ENCODE peak calls at places on chromosomes 3 and 15, in four cellular contexts. Y is osteoblast, B is IMR-90, E is fibroblast of lung. J is an unnamed sample.

GRCh38 chr3:179421500-179421899 is 29.8 kb downstream of the GNB4 start:
- DNase-seq in E (peak; percentile 72), Y (peak; percentile 34), B (peak; percentile 41), J (no peak)

GRCh38 chr15:72175186-72176044 is 22.2 kb downstream of the GRAMD2A start:
- DNase-seq in B (no peak), E (no peak), Y (peak; percentile 4), J (no peak)

GRCh38 chr3:43432462-43432861 is 146.1 kb downstream of the SNRK start:
- DNase-seq in B (no peak), Y (no peak), E (no peak), J (no peak)

GRCh38 chr15:57227899-57228298 is 148.4 kb upstream of the CGNL1 start:
- DNase-seq in E (peak; percentile 82), Y (no peak), B (peak; percentile 73), J (peak; percentile 92)

GRCh38 chr3:153163349-153164008 is 1.5 kb downstream of the RAP2B start:
- DNase-seq in E (peak; percentile 48), Y (no peak), B (peak; percentile 29), J (peak; percentile 39)

GRCh38 chr3:162367443-162368132 is 871.0 kb downstream of the OTOL1 start:
- DNase-seq in B (peak; percentile 61), Y (no peak), E (peak; percentile 82), J (no peak)

GRCh38 chr3:147945968-147946519 is 536.9 kb downstream of the ZIC1 start:
- DNase-seq in B (peak; percentile 95), E (peak; percentile 95), Y (peak; percentile 86), J (peak; percentile 91)

GRCh38 chr3:111577798-111578685 is 17.1 kb downstream of the ZBED2 start:
- DNase-seq in Y (peak; percentile 90), B (peak; percentile 93), E (peak; percentile 67), J (peak; percentile 76)

GRCh38 chr3:184110316-184110725 is 13.5 kb downstream of the HTR3E start:
- DNase-seq in E (peak; percentile 28), B (peak; percentile 79), Y (no peak), J (peak; percentile 51)

GRCh38 chr3:101962055-101962454 is 112.7 kb downstream of the NFKBIZ start:
- DNase-seq in Y (no peak), B (peak; percentile 59), E (peak; percentile 18), J (peak; percentile 88)

GRCh38 chr3:196076721-196077120 is 5.2 kb downstream of the TFRC start:
- DNase-seq in Y (no peak), B (no peak), E (no peak), J (no peak)

GRCh38 chr15:93058128-93058527 is 30.9 kb downstream of the RGMA start:
- DNase-seq in Y (no peak), E (no peak), B (no peak), J (no peak)
- H3K4me2 ChIP-seq in Y (no peak overlapping the region), E (no peak overlapping the region), B (no peak overlapping the region), J (no peak overlapping the region)

DNA sequence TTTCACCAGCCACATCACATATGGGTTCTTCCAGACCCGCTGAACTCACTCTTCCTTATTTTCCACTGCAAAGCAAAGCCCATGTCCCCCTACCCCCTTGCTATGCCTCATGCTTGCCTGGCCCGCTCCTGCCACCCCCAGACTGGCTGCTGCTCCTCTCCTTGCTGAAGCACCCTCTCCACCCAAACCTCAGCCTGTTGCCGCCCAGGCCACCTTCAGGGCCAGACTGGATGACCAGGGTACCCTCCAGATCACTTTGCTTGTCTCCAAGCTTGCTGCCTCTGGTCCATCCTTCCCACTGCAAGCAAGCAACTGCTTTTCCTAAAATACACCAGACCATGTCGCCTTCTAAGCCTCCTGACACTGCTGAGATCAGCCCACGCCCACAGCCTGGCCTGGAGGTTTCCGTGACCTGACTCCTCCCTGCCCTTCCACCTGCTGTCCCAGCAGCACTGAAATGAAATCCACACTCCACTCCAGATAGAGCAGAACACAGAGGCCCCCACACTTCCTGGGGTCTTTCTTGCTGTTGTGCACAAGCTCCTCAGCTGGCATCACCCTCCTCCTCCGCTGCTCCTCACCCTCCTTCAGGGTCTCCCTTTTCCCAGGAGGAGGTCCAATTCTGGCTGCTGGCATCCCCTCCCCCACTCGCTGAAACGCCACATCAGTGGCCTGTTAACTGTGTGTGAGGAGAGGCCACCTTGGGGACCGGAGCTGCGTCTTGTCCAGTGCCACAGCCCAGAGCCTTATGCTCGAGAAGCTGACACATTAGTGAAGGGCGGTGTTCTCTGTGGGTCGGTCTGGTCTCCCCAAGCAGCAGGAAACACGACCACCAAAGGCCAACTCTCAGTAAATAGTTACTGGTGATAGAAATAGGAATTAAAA is 99.1 kb downstream of the ADCY5 start:
- DNase-seq in Y (peak; percentile 62), E (no peak), B (no peak), J (no peak)
- H3K4me1 ChIP-seq in Y (peaks cover 1% of the 10 kb centered on the region), E (no peaks in the 10 kb centered on the region), B (no peaks in the 10 kb centered on the region), J (peaks cover 7% of the 10 kb centered on the region)

DNA sequence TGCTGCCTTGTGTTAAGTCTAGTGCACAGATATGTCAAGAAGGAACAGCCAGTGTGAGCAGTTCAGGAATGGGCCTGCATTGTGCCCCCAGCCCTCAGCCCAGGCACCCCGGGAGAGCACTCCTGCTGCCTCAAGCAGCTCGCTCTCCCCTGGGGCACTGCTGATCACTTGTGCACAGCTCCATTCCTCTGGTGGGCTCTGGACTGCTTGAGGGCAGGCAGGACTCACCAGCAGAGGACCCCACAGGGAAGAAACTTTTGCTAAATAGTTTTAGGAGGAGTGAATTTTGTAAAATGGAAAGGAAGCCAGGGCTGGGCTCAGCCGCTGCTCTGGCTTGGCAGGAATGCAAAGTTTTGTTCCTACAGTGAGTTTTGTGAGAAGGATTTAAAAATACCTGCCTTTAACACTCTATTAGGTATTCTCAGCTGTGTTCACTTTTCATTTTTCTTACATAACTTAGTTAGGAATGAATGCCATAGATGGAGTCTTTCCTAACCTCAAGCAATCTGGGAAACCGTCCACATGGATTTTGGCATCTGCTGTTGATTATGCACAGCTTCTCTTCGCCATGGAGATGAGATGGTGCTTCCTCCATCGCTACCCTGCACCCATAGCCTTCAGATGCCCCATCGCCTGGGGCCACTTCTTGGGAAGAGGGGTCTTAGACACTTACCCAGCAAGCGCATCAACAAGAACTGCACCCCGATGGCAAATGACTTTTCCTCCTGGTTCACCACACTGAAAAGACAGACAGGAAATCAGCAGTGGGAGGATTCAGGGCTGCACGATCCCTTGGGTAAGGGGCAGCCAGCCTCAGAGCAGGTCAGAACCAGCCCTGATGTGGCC is 42.3 kb upstream of the RAB6B start:
- DNase-seq in Y (peak; percentile 43), E (peak; percentile 80), B (peak; percentile 70), J (peak; percentile 90)
- H3K4me2 ChIP-seq in Y (no peak overlapping the region), E (no peak overlapping the region), B (no peak overlapping the region), J (no peak overlapping the region)

GRCh38 chr3:172152869-172153268 is 113.5 kb downstream of the FNDC3B start:
- DNase-seq in E (no peak), Y (no peak), B (peak; percentile 67), J (peak; percentile 80)
- H3K4me1 ChIP-seq in E (peaks cover 22% of the 10 kb centered on the region), Y (peaks cover 59% of the 10 kb centered on the region), B (peaks cover 22% of the 10 kb centered on the region), J (peaks cover 65% of the 10 kb centered on the region)

DNA sequence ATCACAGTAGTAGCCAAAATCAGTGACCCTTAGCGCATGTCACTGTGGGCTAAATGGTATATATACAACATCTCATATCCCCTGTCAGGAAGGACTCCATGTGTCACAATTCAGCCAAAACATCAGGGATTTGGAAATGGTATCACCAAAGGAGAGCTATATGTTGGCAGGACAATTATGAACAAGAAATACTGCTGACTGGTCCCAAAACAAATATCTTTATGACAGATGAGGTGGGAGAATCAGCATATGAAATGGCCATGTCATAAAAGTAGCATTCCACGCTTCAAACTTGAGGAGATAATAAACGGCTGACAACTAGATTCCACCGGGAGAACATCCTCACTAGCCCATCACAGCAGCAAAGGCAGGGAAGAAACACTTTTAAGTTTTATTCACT is 158.4 kb downstream of the MAGI1 start:
- DNase-seq in E (no peak), B (no peak), Y (no peak), J (no peak)
- H3K4me2 ChIP-seq in E (no peak overlapping the region), B (no peak overlapping the region), Y (no peak overlapping the region), J (no peak overlapping the region)

DNA sequence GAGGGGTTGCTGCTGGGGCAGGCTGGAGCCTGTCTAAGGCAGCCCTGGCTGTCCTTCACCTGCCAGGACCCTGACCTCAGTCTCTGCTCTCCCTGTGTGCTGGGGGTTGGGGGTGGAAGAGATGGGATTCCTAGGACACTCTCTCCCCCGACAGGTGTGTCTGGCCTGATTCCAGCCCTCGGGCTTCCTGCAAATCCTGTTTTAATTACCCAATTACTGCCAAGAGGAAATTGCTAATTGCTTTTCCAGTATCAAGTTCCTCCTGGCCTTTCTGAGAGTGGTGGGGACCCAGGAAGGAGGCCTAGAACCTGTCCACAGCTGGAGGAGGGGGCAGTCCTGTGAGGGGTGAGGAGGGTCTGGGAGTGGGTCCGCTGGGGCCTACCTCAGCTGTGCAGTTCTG is 15.8 kb downstream of the PLXNA1 start:
- DNase-seq in Y (no peak), E (no peak), B (no peak), J (no peak)
- H3K4me1 ChIP-seq in Y (peaks cover 44% of the 10 kb centered on the region), E (peaks cover 27% of the 10 kb centered on the region), B (peaks cover 20% of the 10 kb centered on the region), J (peaks cover 26% of the 10 kb centered on the region)

DNA sequence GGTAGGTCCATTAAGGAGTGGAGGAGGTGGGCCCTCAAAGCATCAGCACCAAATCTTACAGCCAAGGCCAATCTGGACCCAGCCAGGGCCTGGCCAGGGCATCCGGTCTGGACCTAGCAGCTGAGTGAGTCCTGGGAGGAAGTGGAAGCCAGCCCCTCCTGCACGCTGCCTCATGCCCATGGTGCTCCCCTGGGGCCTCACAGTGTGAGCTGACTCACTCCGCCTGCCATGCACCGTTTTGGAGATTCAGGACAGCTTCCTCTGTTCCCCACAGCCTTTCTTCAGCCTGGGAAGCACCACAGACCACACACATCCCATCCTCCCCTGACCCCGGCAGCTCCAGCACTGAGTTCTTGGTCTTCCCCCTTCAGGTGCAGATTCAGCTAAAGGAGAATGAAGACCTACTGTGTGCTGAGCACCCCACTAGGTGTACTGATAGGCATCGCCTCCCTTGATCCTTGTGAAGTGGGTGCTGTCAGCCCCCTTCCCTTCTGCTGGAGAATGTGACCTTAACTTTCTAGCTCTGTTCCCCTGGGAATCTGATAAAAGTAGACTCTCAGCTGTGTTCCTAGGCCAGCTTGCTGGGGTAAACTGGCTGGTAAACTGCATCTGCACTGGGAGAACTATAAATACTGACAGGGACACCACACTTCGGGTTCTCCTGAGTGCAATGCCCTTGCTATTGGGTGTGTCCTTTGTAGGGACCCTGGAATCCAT is 36.8 kb upstream of the SEC13 start:
- DNase-seq in E (peak; percentile 93), B (peak; percentile 95), Y (peak; percentile 97), J (peak; percentile 83)
- H3K4me2 ChIP-seq in E (no peak overlapping the region), B (peak overlapping the region; percentile 13), Y (peak overlapping the region; percentile 56), J (peak overlapping the region; percentile 28)

GRCh38 chr3:187979543-187979942 is 174.4 kb upstream of the LPP start:
- DNase-seq in E (no peak), Y (no peak), B (no peak), J (no peak)
- H3K4me1 ChIP-seq in E (no peaks in the 10 kb centered on the region), Y (peaks cover 8% of the 10 kb centered on the region), B (no peaks in the 10 kb centered on the region), J (peaks cover 6% of the 10 kb centered on the region)

GRCh38 chr3:50270422-50270831 is 1.5 kb downstream of the SEMA3B start:
- DNase-seq in Y (no peak), B (peak; percentile 37), E (no peak), J (no peak)
- H3K4me2 ChIP-seq in Y (peak overlapping the region; percentile 67), B (peak overlapping the region; percentile 71), E (peak overlapping the region; percentile 88), J (peak overlapping the region; percentile 3)